ENCODE peak calls at places on chromosomes 5 and 9, in ten cellular contexts. One of them, this sample, is unnamed.

GRCh38 chr5:126395198-126395597 is 28.0 kb upstream of the GRAMD2B start:
- ATAC-seq in Right ventricle myocardium superior: no peak
- ATAC-seq in activated CD8-positive, alpha-beta T cell treated with anti-CD3 and anti-CD28 coated beads, Interleukin-2, amount 10 ng/mL, durations not matched to agents 7 days and 5 days: no peak
- ATAC-seq in right cardiac atrium: no peak
- ATAC-seq in stimulated activated naive CD8-positive, alpha-beta T cell treated with anti-CD3 and anti-CD28 coated beads, Interleukin-15, amount 100 ng/mL, for 72 hours: no peak
- ATAC-seq in HepG2: no peak
- ATAC-seq in activated naive CD8-positive, alpha-beta T cell treated with anti-CD3 and anti-CD28 coated beads, Interleukin-2, amount 50 U/mL, for 24 hours: no peak
- ATAC-seq in body of pancreas: peak; percentile 58
- ATAC-seq in left cardiac atrium: no peak
- ATAC-seq in GM12878: no peak
- ATAC-seq in this sample: no peak

GRCh38 chr5:151075698-151076331 is 5.0 kb downstream of the TNIP1 start:
- ATAC-seq in right cardiac atrium: no peak
- ATAC-seq in left cardiac atrium: no peak
- ATAC-seq in stimulated activated naive CD8-positive, alpha-beta T cell treated with anti-CD3 and anti-CD28 coated beads, Interleukin-15, amount 100 ng/mL, for 72 hours: no peak
- ATAC-seq in activated naive CD8-positive, alpha-beta T cell treated with anti-CD3 and anti-CD28 coated beads, Interleukin-2, amount 50 U/mL, for 24 hours: peak; percentile 6
- ATAC-seq in HepG2: peak; percentile 62
- ATAC-seq in Right ventricle myocardium superior: peak; percentile 15
- ATAC-seq in activated CD8-positive, alpha-beta T cell treated with anti-CD3 and anti-CD28 coated beads, Interleukin-2, amount 10 ng/mL, durations not matched to agents 7 days and 5 days: no peak
- ATAC-seq in body of pancreas: peak; percentile 61
- ATAC-seq in GM12878: peak; percentile 7
- ATAC-seq in this sample: peak; percentile 25

GRCh38 chr9:35401011-35401410 is 88.9 kb upstream of the RUSC2 start:
- ATAC-seq in GM12878: no peak
- ATAC-seq in right cardiac atrium: no peak
- ATAC-seq in Right ventricle myocardium superior: no peak
- ATAC-seq in body of pancreas: no peak
- ATAC-seq in HepG2: no peak
- ATAC-seq in left cardiac atrium: no peak
- ATAC-seq in stimulated activated naive CD8-positive, alpha-beta T cell treated with anti-CD3 and anti-CD28 coated beads, Interleukin-15, amount 100 ng/mL, for 72 hours: no peak
- ATAC-seq in activated naive CD8-positive, alpha-beta T cell treated with anti-CD3 and anti-CD28 coated beads, Interleukin-2, amount 50 U/mL, for 24 hours: no peak
- ATAC-seq in activated CD8-positive, alpha-beta T cell treated with anti-CD3 and anti-CD28 coated beads, Interleukin-2, amount 10 ng/mL, durations not matched to agents 7 days and 5 days: no peak
- ATAC-seq in this sample: no peak

GRCh38 chr5:133247881-133248642 is 196.2 kb downstream of the HSPA4 start:
- ATAC-seq in activated naive CD8-positive, alpha-beta T cell treated with anti-CD3 and anti-CD28 coated beads, Interleukin-2, amount 50 U/mL, for 24 hours: no peak
- ATAC-seq in Right ventricle myocardium superior: peak; percentile 64
- ATAC-seq in body of pancreas: peak; percentile 50
- ATAC-seq in GM12878: no peak
- ATAC-seq in activated CD8-positive, alpha-beta T cell treated with anti-CD3 and anti-CD28 coated beads, Interleukin-2, amount 10 ng/mL, durations not matched to agents 7 days and 5 days: no peak
- ATAC-seq in stimulated activated naive CD8-positive, alpha-beta T cell treated with anti-CD3 and anti-CD28 coated beads, Interleukin-15, amount 100 ng/mL, for 72 hours: no peak
- ATAC-seq in right cardiac atrium: peak; percentile 73
- ATAC-seq in left cardiac atrium: peak; percentile 70
- ATAC-seq in HepG2: peak; percentile 81
- ATAC-seq in this sample: no peak

GRCh38 chr5:113520429-113520828 is 6.9 kb downstream of the YTHDC2 start:
- ATAC-seq in HepG2: peak; percentile 80
- ATAC-seq in Right ventricle myocardium superior: no peak
- ATAC-seq in stimulated activated naive CD8-positive, alpha-beta T cell treated with anti-CD3 and anti-CD28 coated beads, Interleukin-15, amount 100 ng/mL, for 72 hours: peak; percentile 97
- ATAC-seq in activated CD8-positive, alpha-beta T cell treated with anti-CD3 and anti-CD28 coated beads, Interleukin-2, amount 10 ng/mL, durations not matched to agents 7 days and 5 days: no peak
- ATAC-seq in activated naive CD8-positive, alpha-beta T cell treated with anti-CD3 and anti-CD28 coated beads, Interleukin-2, amount 50 U/mL, for 24 hours: peak; percentile 97
- ATAC-seq in GM12878: peak; percentile 60
- ATAC-seq in body of pancreas: no peak
- ATAC-seq in left cardiac atrium: no peak
- ATAC-seq in right cardiac atrium: no peak
- ATAC-seq in this sample: peak; percentile 96

GRCh38 chr5:40404613-40405012 is 275.1 kb upstream of the PTGER4 start:
- ATAC-seq in activated CD8-positive, alpha-beta T cell treated with anti-CD3 and anti-CD28 coated beads, Interleukin-2, amount 10 ng/mL, durations not matched to agents 7 days and 5 days: peak; percentile 57
- ATAC-seq in stimulated activated naive CD8-positive, alpha-beta T cell treated with anti-CD3 and anti-CD28 coated beads, Interleukin-15, amount 100 ng/mL, for 72 hours: peak; percentile 74
- ATAC-seq in activated naive CD8-positive, alpha-beta T cell treated with anti-CD3 and anti-CD28 coated beads, Interleukin-2, amount 50 U/mL, for 24 hours: peak; percentile 53
- ATAC-seq in GM12878: peak; percentile 79
- ATAC-seq in body of pancreas: no peak
- ATAC-seq in left cardiac atrium: no peak
- ATAC-seq in Right ventricle myocardium superior: no peak
- ATAC-seq in HepG2: no peak
- ATAC-seq in right cardiac atrium: no peak
- ATAC-seq in this sample: peak; percentile 41

GRCh38 chr9:6272229-6272597 is 56.0 kb upstream of the TPD52L3 start:
- ATAC-seq in stimulated activated naive CD8-positive, alpha-beta T cell treated with anti-CD3 and anti-CD28 coated beads, Interleukin-15, amount 100 ng/mL, for 72 hours: no peak
- ATAC-seq in activated CD8-positive, alpha-beta T cell treated with anti-CD3 and anti-CD28 coated beads, Interleukin-2, amount 10 ng/mL, durations not matched to agents 7 days and 5 days: no peak
- ATAC-seq in body of pancreas: peak; percentile 94
- ATAC-seq in GM12878: no peak
- ATAC-seq in left cardiac atrium: peak; percentile 95
- ATAC-seq in activated naive CD8-positive, alpha-beta T cell treated with anti-CD3 and anti-CD28 coated beads, Interleukin-2, amount 50 U/mL, for 24 hours: no peak
- ATAC-seq in Right ventricle myocardium superior: peak; percentile 97
- ATAC-seq in HepG2: peak; percentile 97
- ATAC-seq in right cardiac atrium: peak; percentile 97
- ATAC-seq in this sample: no peak

GRCh38 chr9:114919611-114920010 is 10.8 kb downstream of the TNFSF8 start:
- ATAC-seq in activated naive CD8-positive, alpha-beta T cell treated with anti-CD3 and anti-CD28 coated beads, Interleukin-2, amount 50 U/mL, for 24 hours: peak; percentile 81
- ATAC-seq in Right ventricle myocardium superior: no peak
- ATAC-seq in right cardiac atrium: no peak
- ATAC-seq in activated CD8-positive, alpha-beta T cell treated with anti-CD3 and anti-CD28 coated beads, Interleukin-2, amount 10 ng/mL, durations not matched to agents 7 days and 5 days: no peak
- ATAC-seq in GM12878: peak; percentile 68
- ATAC-seq in HepG2: no peak
- ATAC-seq in body of pancreas: no peak
- ATAC-seq in stimulated activated naive CD8-positive, alpha-beta T cell treated with anti-CD3 and anti-CD28 coated beads, Interleukin-15, amount 100 ng/mL, for 72 hours: peak; percentile 92
- ATAC-seq in left cardiac atrium: no peak
- ATAC-seq in this sample: peak; percentile 90

GRCh38 chr9:72602629-72603028 is 81.2 kb downstream of the TMC1 start:
- ATAC-seq in Right ventricle myocardium superior: no peak
- ATAC-seq in stimulated activated naive CD8-positive, alpha-beta T cell treated with anti-CD3 and anti-CD28 coated beads, Interleukin-15, amount 100 ng/mL, for 72 hours: no peak
- ATAC-seq in body of pancreas: no peak
- ATAC-seq in activated CD8-positive, alpha-beta T cell treated with anti-CD3 and anti-CD28 coated beads, Interleukin-2, amount 10 ng/mL, durations not matched to agents 7 days and 5 days: no peak
- ATAC-seq in HepG2: no peak
- ATAC-seq in left cardiac atrium: no peak
- ATAC-seq in GM12878: no peak
- ATAC-seq in activated naive CD8-positive, alpha-beta T cell treated with anti-CD3 and anti-CD28 coated beads, Interleukin-2, amount 50 U/mL, for 24 hours: no peak
- ATAC-seq in right cardiac atrium: no peak
- ATAC-seq in this sample: no peak

GRCh38 chr5:55982957-55983381 is 11.8 kb downstream of the IL6ST start:
- ATAC-seq in activated naive CD8-positive, alpha-beta T cell treated with anti-CD3 and anti-CD28 coated beads, Interleukin-2, amount 50 U/mL, for 24 hours: no peak
- ATAC-seq in Right ventricle myocardium superior: peak; percentile 42
- ATAC-seq in stimulated activated naive CD8-positive, alpha-beta T cell treated with anti-CD3 and anti-CD28 coated beads, Interleukin-15, amount 100 ng/mL, for 72 hours: peak; percentile 34
- ATAC-seq in HepG2: peak; percentile 79
- ATAC-seq in right cardiac atrium: peak; percentile 53
- ATAC-seq in left cardiac atrium: peak; percentile 44
- ATAC-seq in body of pancreas: peak; percentile 57
- ATAC-seq in GM12878: peak; percentile 28
- ATAC-seq in activated CD8-positive, alpha-beta T cell treated with anti-CD3 and anti-CD28 coated beads, Interleukin-2, amount 10 ng/mL, durations not matched to agents 7 days and 5 days: peak; percentile 23
- ATAC-seq in this sample: no peak

GRCh38 chr9:137971477-137972138 is 94.0 kb downstream of the CACNA1B start:
- ATAC-seq in HepG2: no peak
- ATAC-seq in body of pancreas: no peak
- ATAC-seq in activated CD8-positive, alpha-beta T cell treated with anti-CD3 and anti-CD28 coated beads, Interleukin-2, amount 10 ng/mL, durations not matched to agents 7 days and 5 days: no peak
- ATAC-seq in stimulated activated naive CD8-positive, alpha-beta T cell treated with anti-CD3 and anti-CD28 coated beads, Interleukin-15, amount 100 ng/mL, for 72 hours: no peak
- ATAC-seq in activated naive CD8-positive, alpha-beta T cell treated with anti-CD3 and anti-CD28 coated beads, Interleukin-2, amount 50 U/mL, for 24 hours: no peak
- ATAC-seq in left cardiac atrium: no peak
- ATAC-seq in right cardiac atrium: no peak
- ATAC-seq in Right ventricle myocardium superior: no peak
- ATAC-seq in GM12878: no peak
- ATAC-seq in this sample: no peak

GRCh38 chr5:174281089-174281488 is 235.6 kb downstream of the NSG2 start:
- ATAC-seq in stimulated activated naive CD8-positive, alpha-beta T cell treated with anti-CD3 and anti-CD28 coated beads, Interleukin-15, amount 100 ng/mL, for 72 hours: no peak
- ATAC-seq in left cardiac atrium: no peak
- ATAC-seq in activated naive CD8-positive, alpha-beta T cell treated with anti-CD3 and anti-CD28 coated beads, Interleukin-2, amount 50 U/mL, for 24 hours: no peak
- ATAC-seq in HepG2: no peak
- ATAC-seq in body of pancreas: no peak
- ATAC-seq in GM12878: no peak
- ATAC-seq in right cardiac atrium: no peak
- ATAC-seq in activated CD8-positive, alpha-beta T cell treated with anti-CD3 and anti-CD28 coated beads, Interleukin-2, amount 10 ng/mL, durations not matched to agents 7 days and 5 days: no peak
- ATAC-seq in Right ventricle myocardium superior: no peak
- ATAC-seq in this sample: no peak

GRCh38 chr5:79263290-79263689 is 27.4 kb downstream of the JMY start:
- ATAC-seq in left cardiac atrium: no peak
- ATAC-seq in stimulated activated naive CD8-positive, alpha-beta T cell treated with anti-CD3 and anti-CD28 coated beads, Interleukin-15, amount 100 ng/mL, for 72 hours: peak; percentile 66
- ATAC-seq in GM12878: peak; percentile 62
- ATAC-seq in Right ventricle myocardium superior: no peak
- ATAC-seq in activated naive CD8-positive, alpha-beta T cell treated with anti-CD3 and anti-CD28 coated beads, Interleukin-2, amount 50 U/mL, for 24 hours: no peak
- ATAC-seq in body of pancreas: no peak
- ATAC-seq in HepG2: no peak
- ATAC-seq in activated CD8-positive, alpha-beta T cell treated with anti-CD3 and anti-CD28 coated beads, Interleukin-2, amount 10 ng/mL, durations not matched to agents 7 days and 5 days: peak; percentile 65
- ATAC-seq in right cardiac atrium: no peak
- ATAC-seq in this sample: peak; percentile 35

GRCh38 chr5:159655757-159656409 is 260.4 kb upstream of the ADRA1B start:
- ATAC-seq in GM12878: no peak
- ATAC-seq in body of pancreas: no peak
- ATAC-seq in activated CD8-positive, alpha-beta T cell treated with anti-CD3 and anti-CD28 coated beads, Interleukin-2, amount 10 ng/mL, durations not matched to agents 7 days and 5 days: no peak
- ATAC-seq in right cardiac atrium: no peak
- ATAC-seq in left cardiac atrium: no peak
- ATAC-seq in activated naive CD8-positive, alpha-beta T cell treated with anti-CD3 and anti-CD28 coated beads, Interleukin-2, amount 50 U/mL, for 24 hours: no peak
- ATAC-seq in HepG2: no peak
- ATAC-seq in Right ventricle myocardium superior: peak; percentile 34
- ATAC-seq in stimulated activated naive CD8-positive, alpha-beta T cell treated with anti-CD3 and anti-CD28 coated beads, Interleukin-15, amount 100 ng/mL, for 72 hours: no peak
- ATAC-seq in this sample: no peak

GRCh38 chr5:142960309-142960696 is 190.1 kb downstream of the ARHGAP26 start:
- ATAC-seq in HepG2: peak; percentile 43
- ATAC-seq in left cardiac atrium: no peak
- ATAC-seq in activated CD8-positive, alpha-beta T cell treated with anti-CD3 and anti-CD28 coated beads, Interleukin-2, amount 10 ng/mL, durations not matched to agents 7 days and 5 days: no peak
- ATAC-seq in GM12878: no peak
- ATAC-seq in Right ventricle myocardium superior: no peak
- ATAC-seq in activated naive CD8-positive, alpha-beta T cell treated with anti-CD3 and anti-CD28 coated beads, Interleukin-2, amount 50 U/mL, for 24 hours: no peak
- ATAC-seq in stimulated activated naive CD8-positive, alpha-beta T cell treated with anti-CD3 and anti-CD28 coated beads, Interleukin-15, amount 100 ng/mL, for 72 hours: no peak
- ATAC-seq in right cardiac atrium: no peak
- ATAC-seq in body of pancreas: no peak
- ATAC-seq in this sample: no peak

GRCh38 chr9:11749396-11749795 is 943.8 kb upstream of the TYRP1 start:
- ATAC-seq in GM12878: no peak
- ATAC-seq in Right ventricle myocardium superior: no peak
- ATAC-seq in activated naive CD8-positive, alpha-beta T cell treated with anti-CD3 and anti-CD28 coated beads, Interleukin-2, amount 50 U/mL, for 24 hours: no peak
- ATAC-seq in right cardiac atrium: no peak
- ATAC-seq in activated CD8-positive, alpha-beta T cell treated with anti-CD3 and anti-CD28 coated beads, Interleukin-2, amount 10 ng/mL, durations not matched to agents 7 days and 5 days: no peak
- ATAC-seq in stimulated activated naive CD8-positive, alpha-beta T cell treated with anti-CD3 and anti-CD28 coated beads, Interleukin-15, amount 100 ng/mL, for 72 hours: no peak
- ATAC-seq in left cardiac atrium: no peak
- ATAC-seq in body of pancreas: no peak
- ATAC-seq in HepG2: no peak
- ATAC-seq in this sample: no peak